ENCODE peak calls at places on chromosome 17, in ten cellular contexts. B, W, P, M, I, F, L, G, O and D are unnamed samples.

GRCh38 chr17:43791589-43791988 is 11.4 kb downstream of the CFAP97D1 start:
- DNase-seq in F (no peak), L (no peak), I (peak; percentile 24), M (no peak), B (no peak), W (peak; percentile 58), O (no peak), G (no peak), P (no peak), D (peak; percentile 56)

GRCh38 chr17:72187544-72187943 is 66.7 kb downstream of the SOX9 start:
- DNase-seq in F (no peak), P (no peak), G (no peak), O (no peak), M (no peak), I (no peak), W (peak; percentile 82), L (no peak), B (no peak), D (peak; percentile 6)

GRCh38 chr17:65559802-65560627 is 1.4 kb downstream of the AXIN2 start:
- DNase-seq in P (peak; percentile 78), B (no peak), O (no peak), M (peak; percentile 7), I (no peak), W (peak; percentile 31), G (no peak), L (peak; percentile 56), F (peak; percentile 49), D (peak; percentile 48)

GRCh38 chr17:13008461-13008860 is 9.4 kb downstream of the ELAC2 start:
- DNase-seq in O (no peak), L (no peak), B (no peak), F (no peak), M (no peak), I (no peak), P (no peak), W (no peak), G (no peak), D (no peak)

GRCh38 chr17:15440347-15440746 is 27.1 kb downstream of the CDRT4 start:
- DNase-seq in L (no peak), I (no peak), O (no peak), W (no peak), B (no peak), M (no peak), P (no peak), F (no peak), G (no peak), D (no peak)

GRCh38 chr17:78474631-78475146 is 96.2 kb downstream of the PGS1 start:
- DNase-seq in W (no peak), O (no peak), F (peak; percentile 73), B (no peak), M (no peak), G (no peak), P (no peak), L (no peak), I (no peak), D (no peak)

GRCh38 chr17:11986939-11987329 is 10.3 kb downstream of the ZNF18 start:
- DNase-seq in W (peak; percentile 76), P (no peak), I (no peak), M (no peak), O (no peak), F (no peak), L (no peak), G (no peak), B (no peak), D (peak; percentile 75)

GRCh38 chr17:56751145-56751743 is 82.5 kb downstream of the C17orf67 start:
- DNase-seq in P (no peak), O (no peak), L (no peak), M (no peak), W (no peak), G (no peak), B (no peak), I (no peak), F (no peak), D (no peak)

GRCh38 chr17:82127704-82128103 is 29.7 kb upstream of the FASN start:
- DNase-seq in L (peak; percentile 50), B (no peak), M (no peak), F (no peak), I (no peak), P (no peak), G (peak; percentile 30), O (no peak), W (no peak), D (no peak)

GRCh38 chr17:4958102-4958501 is 7.2 kb downstream of the ENO3 start:
- DNase-seq in I (no peak), L (no peak), B (no peak), P (no peak), M (no peak), O (no peak), F (no peak), W (no peak), G (no peak), D (no peak)

GRCh38 chr17:19762515-19762961 is 14.4 kb upstream of the ALDH3A1 start:
- DNase-seq in O (no peak), P (peak; percentile 95), I (no peak), G (peak; percentile 34), M (peak; percentile 22), W (peak; percentile 62), L (peak; percentile 92), F (peak; percentile 80), B (peak; percentile 75), D (peak; percentile 68)

GRCh38 chr17:3865166-3865565 is 19.1 kb upstream of the NCBP3 start:
- DNase-seq in M (no peak), P (peak; percentile 87), O (no peak), W (peak; percentile 34), I (no peak), L (no peak), F (no peak), B (no peak), G (no peak), D (peak; percentile 64)

GRCh38 chr17:48215583-48216139 is 108.1 kb downstream of the SNX11 start:
- DNase-seq in P (no peak), F (no peak), M (no peak), L (peak; percentile 55), G (no peak), O (no peak), I (no peak), B (no peak), W (peak; percentile 57), D (peak; percentile 65)

GRCh38 chr17:1562178-1562643 is 381 bp downstream of the PITPNA start:
- DNase-seq in O (no peak), L (peak; percentile 67), P (peak; percentile 88), G (no peak), F (no peak), W (no peak), M (no peak), B (no peak), I (no peak), D (peak; percentile 30)

GRCh38 chr17:69818467-69818866 is 256.6 kb upstream of the KCNJ16 start:
- DNase-seq in B (no peak), F (no peak), P (no peak), M (no peak), O (no peak), I (no peak), G (no peak), L (no peak), W (peak; percentile 35), D (peak; percentile 31)

GRCh38 chr17:7560172-7561027 is 1.3 kb upstream of the SENP3 start:
- DNase-seq in F (no peak), M (peak; percentile 26), G (no peak), I (no peak), B (no peak), P (peak; percentile 88), O (no peak), L (peak; percentile 86), W (peak; percentile 65), D (peak; percentile 65)

GRCh38 chr17:17846645-17847044 is 9.9 kb upstream of the SREBF1 start:
- DNase-seq in W (no peak), O (no peak), B (no peak), I (no peak), P (no peak), L (no peak), F (no peak), M (no peak), G (no peak), D (no peak)

GRCh38 chr17:64747938-64748540 is 85.9 kb upstream of the SMURF2 start:
- DNase-seq in I (no peak), P (no peak), F (no peak), L (no peak), M (no peak), B (no peak), O (no peak), W (peak; percentile 83), G (no peak), D (peak; percentile 83)

GRCh38 chr17:82507631-82508175 is 11.8 kb upstream of the FOXK2 start:
- DNase-seq in O (no peak), F (no peak), L (no peak), G (no peak), M (no peak), W (no peak), B (no peak), P (no peak), I (no peak), D (no peak)

GRCh38 chr17:74773414-74773813 is 2.7 kb downstream of the NAT9 start:
- DNase-seq in M (no peak), B (no peak), P (no peak), I (no peak), F (no peak), G (no peak), W (no peak), O (no peak), L (no peak), D (no peak)

GRCh38 chr17:55783684-55784245 is 32.9 kb downstream of the PCTP start:
- DNase-seq in L (peak; percentile 39), W (peak; percentile 67), M (no peak), F (no peak), O (no peak), B (no peak), P (peak; percentile 80), I (no peak), G (no peak), D (peak; percentile 69)

GRCh38 chr17:74361613-74362391 is at the start of gene BTBD17:
- DNase-seq in W (no peak), F (peak; percentile 78), O (no peak), B (no peak), I (no peak), L (peak; percentile 93), P (no peak), M (no peak), G (no peak), D (peak; percentile 49)

GRCh38 chr17:30217746-30218245 is 17.7 kb downstream of the SLC6A4 start:
- DNase-seq in M (no peak), B (no peak), P (no peak), O (no peak), W (no peak), I (no peak), G (no peak), L (no peak), F (no peak), D (no peak)

GRCh38 chr17:68431661-68432071 is 25.6 kb downstream of the WIPI1 start:
- DNase-seq in G (peak; percentile 20), W (peak; percentile 50), L (peak; percentile 34), O (no peak), I (no peak), B (peak; percentile 30), P (no peak), F (peak; percentile 43), M (peak; percentile 13), D (peak; percentile 56)

GRCh38 chr17:69485901-69486643 is 71.6 kb downstream of the MAP2K6 start:
- DNase-seq in L (no peak), B (no peak), P (no peak), G (no peak), O (no peak), F (no peak), M (no peak), I (no peak), W (peak; percentile 4), D (peak; percentile 22)

GRCh38 chr17:16920628-16921020 is 51.3 kb downstream of the TNFRSF13B start:
- DNase-seq in O (no peak), L (no peak), P (peak; percentile 43), G (no peak), B (no peak), M (no peak), F (no peak), W (no peak), I (no peak), D (no peak)

GRCh38 chr17:73396429-73397277 is 84.9 kb upstream of the CDC42EP4 start:
- DNase-seq in I (no peak), W (no peak), L (no peak), O (no peak), B (no peak), G (no peak), P (peak; percentile 57), F (no peak), M (no peak), D (no peak)

GRCh38 chr17:82216301-82217119 is 3.9 kb upstream of the CCDC57 start:
- DNase-seq in M (no peak), L (no peak), O (no peak), B (peak; percentile 45), G (no peak), W (peak; percentile 78), P (peak; percentile 87), F (peak; percentile 73), I (no peak), D (peak; percentile 90)